ENCODE peak calls at places on chromosome 19, in nine cellular contexts. Y is IMR-90, G is astrocyte, V is GM23338, T is HCT116, A is H9, S is fibroblast of lung, E is GM12878, C is HepG2. P is an unnamed sample.

GRCh38 chr19:39065928-39066327 is 18.2 kb upstream of the ACP7 start:
- DNase-seq in Y (no peak), G (no peak), V (no peak), T (no peak), A (no peak), S (no peak), E (no peak), C (no peak), P (no peak)

GRCh38 chr19:1999856-2000515 is 15.5 kb downstream of the BTBD2 start:
- DNase-seq in Y (no peak), G (no peak), V (no peak), T (no peak), A (no peak), S (no peak), E (no peak), C (no peak), P (no peak)

GRCh38 chr19:57161985-57162544 is 5.2 kb downstream of the DUXA start:
- DNase-seq in Y (no peak), G (no peak), V (no peak), T (no peak), A (no peak), S (no peak), E (no peak), C (no peak), P (no peak)

GRCh38 chr19:12052571-12053169 is at the start of gene ZNF878:
- DNase-seq in Y (peak; percentile 85), G (peak; percentile 79), V (peak; percentile 99), T (no peak), A (peak; percentile 98), S (peak; percentile 86), E (peak; percentile 67), C (peak; percentile 97), P (no peak)

GRCh38 chr19:11737964-11738745 is 591 bp downstream of the ZNF823 start:
- DNase-seq in Y (peak; percentile 12), G (no peak), V (peak; percentile 56), T (no peak), A (peak; percentile 36), S (peak; percentile 26), E (no peak), C (peak; percentile 67), P (peak; percentile 56)

GRCh38 chr19:5354403-5354802 is 13.8 kb upstream of the PTPRS start:
- DNase-seq in Y (no peak), G (no peak), V (peak; percentile 71), T (no peak), A (peak; percentile 74), S (no peak), E (no peak), C (peak; percentile 34), P (no peak)

GRCh38 chr19:5050905-5051304 is 82.0 kb downstream of the KDM4B start:
- DNase-seq in Y (no peak), G (no peak), V (no peak), T (no peak), A (no peak), S (no peak), E (no peak), C (no peak), P (no peak)

GRCh38 chr19:15200575-15201364 is at the start of gene NOTCH3:
- DNase-seq in Y (no peak), G (no peak), V (peak; percentile 79), T (no peak), A (peak; percentile 51), S (no peak), E (no peak), C (no peak), P (no peak)

GRCh38 chr19:31562916-31563626 is 213.8 kb upstream of the TSHZ3 start:
- DNase-seq in Y (no peak), G (no peak), V (peak; percentile 44), T (no peak), A (peak; percentile 45), S (no peak), E (no peak), C (no peak), P (no peak)

GRCh38 chr19:58551123-58551497 is 3.8 kb downstream of the CHMP2A start:
- DNase-seq in Y (no peak), G (no peak), V (no peak), T (no peak), A (no peak), S (no peak), E (no peak), C (no peak), P (no peak)
- H3K4me2 ChIP-seq in Y (no peak overlapping the region), G (no peak overlapping the region), V (no peak overlapping the region), T (no peak overlapping the region), A (no peak overlapping the region), S (no peak overlapping the region), E (no peak overlapping the region), C (no peak overlapping the region), P (no peak overlapping the region)

DNA sequence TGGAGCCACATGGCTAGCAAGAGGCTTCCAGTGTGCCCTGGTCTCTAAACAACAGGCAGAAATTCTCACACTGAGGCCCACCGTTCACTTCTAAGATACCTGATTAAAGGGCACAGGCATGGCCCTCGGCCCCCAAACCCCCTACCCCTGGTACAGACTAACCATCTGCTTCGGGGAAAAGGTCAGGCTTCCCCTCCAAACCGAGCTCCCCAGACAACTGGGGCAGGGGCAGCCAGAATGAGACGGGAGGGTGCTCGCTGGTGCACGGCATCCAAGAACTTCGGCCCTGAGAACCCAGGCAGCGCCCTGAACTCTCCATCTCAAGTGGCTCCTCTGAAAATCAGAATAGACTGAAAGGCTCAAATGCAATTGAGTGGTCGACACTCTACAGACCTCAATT is 5.6 kb downstream of the PPP6R1 start:
- DNase-seq in Y (no peak), G (no peak), V (no peak), T (no peak), A (no peak), S (no peak), E (no peak), C (no peak), P (no peak)
- H4K20me1 ChIP-seq in Y (peaks cover 100% of the 10 kb centered on the region), G (peaks cover 99% of the 10 kb centered on the region), V (peaks cover 51% of the 10 kb centered on the region), T (no peaks in the 10 kb centered on the region), A (peaks cover 3% of the 10 kb centered on the region), S (peaks cover 2% of the 10 kb centered on the region), E (peaks cover 11% of the 10 kb centered on the region), C (peaks cover 69% of the 10 kb centered on the region), P (peaks cover 96% of the 10 kb centered on the region)

GRCh38 chr19:49688531-49689132 is 762 bp upstream of the ADM5 start:
- DNase-seq in Y (no peak), G (no peak), V (peak; percentile 42), T (no peak), A (peak; percentile 40), S (no peak), E (no peak), C (no peak), P (no peak)
- H3K4me2 ChIP-seq in Y (no peak overlapping the region), G (no peak overlapping the region), V (peak overlapping the region; percentile 99), T (no peak overlapping the region), A (peak overlapping the region; percentile 98), S (no peak overlapping the region), E (no peak overlapping the region), C (no peak overlapping the region), P (no peak overlapping the region)

DNA sequence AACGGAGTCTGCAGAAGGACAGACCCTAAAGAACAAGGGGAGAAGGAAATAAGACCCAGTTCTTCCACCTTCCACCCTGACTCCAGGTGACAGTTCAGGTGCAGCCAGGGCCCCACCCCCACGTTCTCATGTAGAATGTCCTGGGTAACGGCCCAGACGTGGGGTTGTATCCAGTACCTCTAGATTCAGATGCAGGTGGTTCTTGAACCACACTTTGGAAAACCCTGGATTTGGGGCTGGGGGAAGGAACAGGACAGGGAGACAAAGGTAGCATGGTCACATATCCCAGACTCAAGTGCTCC is 2.2 kb downstream of the DMPK start:
- DNase-seq in Y (no peak), G (no peak), V (no peak), T (no peak), A (no peak), S (no peak), E (no peak), C (no peak), P (no peak)
- H4K20me1 ChIP-seq in Y (peaks cover 30% of the 10 kb centered on the region), G (peaks cover 67% of the 10 kb centered on the region), V (peaks cover 7% of the 10 kb centered on the region), T (no peaks in the 10 kb centered on the region), A (no peaks in the 10 kb centered on the region), S (no peaks in the 10 kb centered on the region), E (no peaks in the 10 kb centered on the region), C (peaks cover 4% of the 10 kb centered on the region), P (peaks cover 9% of the 10 kb centered on the region)

GRCh38 chr19:55158423-55158822 is 891 bp upstream of the TNNI3 start:
- DNase-seq in Y (no peak), G (no peak), V (no peak), T (no peak), A (no peak), S (no peak), E (no peak), C (no peak), P (no peak)

GRCh38 chr19:55156202-55157063 is 1.1 kb downstream of the TNNI3 start:
- DNase-seq in Y (peak; percentile 44), G (no peak), V (peak; percentile 99), T (peak; percentile 89), A (peak; percentile 99), S (peak; percentile 25), E (no peak), C (peak; percentile 64), P (peak; percentile 88)

GRCh38 chr19:55160128-55160985 is 2.8 kb upstream of the TNNI3 start:
- DNase-seq in Y (peak; percentile 67), G (peak; percentile 29), V (peak; percentile 100), T (peak; percentile 92), A (peak; percentile 99), S (peak; percentile 51), E (peak; percentile 32), C (peak; percentile 81), P (peak; percentile 98)

GRCh38 chr19:55158848-55159793 is 1.6 kb upstream of the TNNI3 start:
- DNase-seq in Y (no peak), G (no peak), V (no peak), T (no peak), A (peak; percentile 73), S (no peak), E (no peak), C (no peak), P (peak; percentile 85)

GRCh38 chr19:55157064-55157908 is at the start of gene TNNI3:
- DNase-seq in Y (no peak), G (no peak), V (no peak), T (no peak), A (no peak), S (no peak), E (no peak), C (no peak), P (no peak)
- H3K4me2 ChIP-seq in Y (no peak within 1 kb of the TSS), G (peak within 1 kb of the TSS; percentile 17), V (peak within 1 kb of the TSS; percentile 87), T (peak within 1 kb of the TSS; percentile 96), A (peak within 1 kb of the TSS; percentile 89), S (no peak within 1 kb of the TSS), E (no peak within 1 kb of the TSS), C (peak within 1 kb of the TSS; percentile 74), P (peak within 1 kb of the TSS; percentile 40)

GRCh38 chr19:3184847-3185481 is 766 bp upstream of the NCLN start:
- DNase-seq in Y (no peak), G (no peak), V (peak; percentile 82), T (no peak), A (no peak), S (no peak), E (no peak), C (no peak), P (no peak)
- H4K20me1 ChIP-seq in Y (peaks cover 30% of the 10 kb centered on the region), G (peaks cover 37% of the 10 kb centered on the region), V (peaks cover 16% of the 10 kb centered on the region), T (peaks cover 8% of the 10 kb centered on the region), A (no peaks in the 10 kb centered on the region), S (no peaks in the 10 kb centered on the region), E (no peaks in the 10 kb centered on the region), C (peaks cover 7% of the 10 kb centered on the region), P (peaks cover 12% of the 10 kb centered on the region)

GRCh38 chr19:47315125-47315821 is 5.6 kb downstream of the C5AR1 start:
- DNase-seq in Y (peak; percentile 97), G (peak; percentile 83), V (peak; percentile 46), T (peak; percentile 87), A (peak; percentile 67), S (peak; percentile 86), E (no peak), C (peak; percentile 97), P (peak; percentile 80)
- H3K4me2 ChIP-seq in Y (peak overlapping the region; percentile 31), G (peak overlapping the region; percentile 49), V (no peak overlapping the region), T (peak overlapping the region; percentile 61), A (no peak overlapping the region), S (peak overlapping the region; percentile 54), E (no peak overlapping the region), C (peak overlapping the region; percentile 55), P (peak overlapping the region; percentile 40)